ENCODE peak calls at places on chromosomes 7 and 10, in four cellular contexts. K, Z, F and T are unnamed samples.
A peak's percentile ranks its signal among the peaks of the same experiment; 100 is the strongest.

GRCh38 chr10:32731527-32731926 is 226.5 kb downstream of the ITGB1 start:
- DNase-seq in F (no peak), Z (no peak), K (no peak), T (no peak)

GRCh38 chr7:2645274-2645868 is 13.6 kb downstream of the TTYH3 start:
- DNase-seq in F (no peak), K (no peak), Z (no peak), T (no peak)

GRCh38 chr7:69624842-69625637 is 26.8 kb downstream of the AUTS2 start:
- DNase-seq in K (no peak), F (no peak), Z (no peak), T (no peak)

GRCh38 chr10:62900829-62901571 is 84.8 kb upstream of the EGR2 start:
- DNase-seq in K (no peak), Z (no peak), F (no peak), T (no peak)

GRCh38 chr7:129443612-129444011 is 9.4 kb downstream of the STRIP2 start:
- DNase-seq in F (no peak), K (no peak), Z (no peak), T (no peak)

GRCh38 chr10:119608316-119609155 is 11.8 kb upstream of the TIAL1 start:
- DNase-seq in Z (no peak), K (peak; percentile 65), F (no peak), T (peak; percentile 36)

GRCh38 chr7:74470504-74470903 is 16.8 kb downstream of the GTF2IRD1 start:
- DNase-seq in K (no peak), Z (no peak), F (no peak), T (no peak)

GRCh38 chr10:125165584-125166340 is 5.4 kb upstream of the CTBP2 start:
- DNase-seq in F (no peak), K (no peak), Z (no peak), T (no peak)

GRCh38 chr7:23114854-23115253 is 9.3 kb downstream of the KLHL7 start:
- DNase-seq in F (no peak), Z (no peak), K (no peak), T (no peak)

GRCh38 chr10:78443900-78444571 is 410.4 kb downstream of the RPS24 start:
- DNase-seq in F (no peak), K (no peak), Z (no peak), T (peak; percentile 31)

GRCh38 chr10:85319150-85319549 is 990.8 kb downstream of the CCSER2 start:
- DNase-seq in Z (no peak), F (no peak), K (no peak), T (no peak)

GRCh38 chr7:5629941-5630340 is 151.5 kb downstream of the RNF216 start:
- DNase-seq in F (no peak), Z (no peak), K (no peak), T (no peak)

GRCh38 chr10:33716461-33717267 is 382.2 kb upstream of the NRP1 start:
- DNase-seq in F (no peak), Z (no peak), K (no peak), T (no peak)

GRCh38 chr7:126483972-126484371 is 768.8 kb downstream of the GRM8 start:
- DNase-seq in Z (no peak), K (no peak), F (no peak), T (no peak)

GRCh38 chr7:18202315-18203045 is 174.8 kb upstream of the PRPS1L1 start:
- DNase-seq in K (no peak), Z (no peak), F (no peak), T (no peak)

GRCh38 chr7:73976761-73977625 is 51.0 kb upstream of the ELN start:
- DNase-seq in K (no peak), Z (peak; percentile 18), F (no peak), T (no peak)

GRCh38 chr7:39526676-39527075 is 39.5 kb upstream of the YAE1 start:
- DNase-seq in K (no peak), F (no peak), Z (no peak), T (no peak)

GRCh38 chr7:83996879-83997278 is 197.7 kb downstream of the SEMA3A start:
- DNase-seq in F (no peak), K (no peak), Z (no peak), T (no peak)

GRCh38 chr7:88169717-88170320 is 50.0 kb downstream of the SRI start:
- DNase-seq in K (no peak), Z (no peak), F (no peak), T (peak; percentile 10)

GRCh38 chr10:104308439-104308903 is 29.8 kb downstream of the ITPRIP start:
- DNase-seq in K (no peak), F (peak; percentile 56), Z (no peak), T (no peak)

GRCh38 chr7:1323178-1324027 is 90.7 kb downstream of the UNCX start:
- DNase-seq in K (no peak), Z (no peak), F (no peak), T (no peak)

GRCh38 chr10:125828311-125828710 is 5.0 kb downstream of the BCCIP start:
- DNase-seq in Z (no peak), K (no peak), F (no peak), T (no peak)

GRCh38 chr7:30923774-30924413 is 12.2 kb downstream of the AQP1 start:
- DNase-seq in Z (no peak), F (no peak), K (peak; percentile 3), T (no peak)

GRCh38 chr7:135644154-135644553 is 18.2 kb upstream of the STMP1 start:
- DNase-seq in Z (no peak), K (no peak), F (no peak), T (no peak)

GRCh38 chr7:94763268-94763667 is 107.3 kb upstream of the SGCE start:
- DNase-seq in K (no peak), F (no peak), Z (no peak), T (no peak)

GRCh38 chr7:130063036-130063435 is 7.3 kb upstream of the KLHDC10 start:
- DNase-seq in K (peak; percentile 92), F (no peak), Z (peak; percentile 52), T (peak; percentile 50)

GRCh38 chr10:34078798-34079470 is 736.2 kb downstream of the PARD3 start:
- DNase-seq in Z (no peak), K (no peak), F (no peak), T (no peak)

GRCh38 chr10:88913157-88913556 is 33.1 kb downstream of the STAMBPL1 start:
- DNase-seq in Z (no peak), F (no peak), K (no peak), T (no peak)

GRCh38 chr10:88537337-88537736 is 45.8 kb downstream of the RNLS start:
- DNase-seq in K (no peak), F (no peak), Z (no peak), T (no peak)

GRCh38 chr10:113028393-113029054 is 78.5 kb downstream of the TCF7L2 start:
- DNase-seq in F (no peak), K (no peak), Z (no peak), T (no peak)

GRCh38 chr10:122333037-122333436 is 41.5 kb upstream of the PLEKHA1 start:
- DNase-seq in Z (no peak), F (no peak), K (no peak), T (no peak)

GRCh38 chr10:132681858-132682755 is 103.8 kb downstream of the NKX6-2 start:
- DNase-seq in K (peak; percentile 2), Z (no peak), F (no peak), T (no peak)

GRCh38 chr10:132685921-132686680 is 99.8 kb downstream of the NKX6-2 start:
- DNase-seq in Z (no peak), F (no peak), K (peak; percentile 3), T (no peak)

GRCh38 chr10:132685121-132685891 is 100.6 kb downstream of the NKX6-2 start:
- DNase-seq in K (peak; percentile 10), Z (peak; percentile 61), F (no peak), T (peak; percentile 90)

GRCh38 chr10:132687181-132687892 is 98.6 kb downstream of the NKX6-2 start:
- DNase-seq in K (peak; percentile 8), F (no peak), Z (no peak), T (no peak)

GRCh38 chr10:132684164-132684891 is 101.6 kb downstream of the NKX6-2 start:
- DNase-seq in K (peak; percentile 5), Z (no peak), F (peak; percentile 30), T (no peak)
- TF ChIP-seq SP1 in K (no peak), Z (no peak), F (no peak), T (no peak)

DNA sequence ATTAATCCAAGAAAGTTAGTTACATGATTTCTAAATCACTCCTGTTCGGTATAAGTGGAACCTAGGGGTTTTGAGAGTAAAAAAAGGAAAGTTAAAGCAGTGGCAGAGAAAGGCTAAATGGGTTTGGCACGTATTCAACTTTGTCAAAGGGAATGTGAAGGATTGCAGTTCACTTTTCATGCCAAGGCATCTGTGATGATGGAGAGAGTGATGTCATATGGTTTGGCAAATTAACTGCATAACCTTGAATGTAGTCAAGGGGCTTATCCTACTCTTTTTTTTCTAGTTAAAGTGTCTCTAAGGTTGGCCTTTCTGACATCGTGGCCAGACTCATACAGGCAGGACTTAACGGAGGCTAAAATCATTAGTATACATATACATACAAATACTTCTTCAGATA is 277.8 kb downstream of the EXOC4 start:
- DNase-seq in F (no peak), Z (no peak), K (no peak), T (no peak)
- TF ChIP-seq NR2C2 in F (no peak), Z (no peak), K (no peak), T (no peak)

GRCh38 chr7:140869430-140869829 is 55.3 kb downstream of the BRAF start:
- DNase-seq in F (no peak), Z (no peak), K (no peak), T (no peak)

GRCh38 chr7:140864732-140865131 is 60.0 kb downstream of the BRAF start:
- DNase-seq in K (no peak), Z (no peak), F (no peak), T (no peak)

GRCh38 chr7:140870003-140870402 is 54.7 kb downstream of the BRAF start:
- DNase-seq in F (no peak), K (no peak), Z (no peak), T (no peak)

GRCh38 chr7:140866926-140867325 is 57.8 kb downstream of the BRAF start:
- DNase-seq in K (no peak), F (no peak), Z (no peak), T (no peak)

DNA sequence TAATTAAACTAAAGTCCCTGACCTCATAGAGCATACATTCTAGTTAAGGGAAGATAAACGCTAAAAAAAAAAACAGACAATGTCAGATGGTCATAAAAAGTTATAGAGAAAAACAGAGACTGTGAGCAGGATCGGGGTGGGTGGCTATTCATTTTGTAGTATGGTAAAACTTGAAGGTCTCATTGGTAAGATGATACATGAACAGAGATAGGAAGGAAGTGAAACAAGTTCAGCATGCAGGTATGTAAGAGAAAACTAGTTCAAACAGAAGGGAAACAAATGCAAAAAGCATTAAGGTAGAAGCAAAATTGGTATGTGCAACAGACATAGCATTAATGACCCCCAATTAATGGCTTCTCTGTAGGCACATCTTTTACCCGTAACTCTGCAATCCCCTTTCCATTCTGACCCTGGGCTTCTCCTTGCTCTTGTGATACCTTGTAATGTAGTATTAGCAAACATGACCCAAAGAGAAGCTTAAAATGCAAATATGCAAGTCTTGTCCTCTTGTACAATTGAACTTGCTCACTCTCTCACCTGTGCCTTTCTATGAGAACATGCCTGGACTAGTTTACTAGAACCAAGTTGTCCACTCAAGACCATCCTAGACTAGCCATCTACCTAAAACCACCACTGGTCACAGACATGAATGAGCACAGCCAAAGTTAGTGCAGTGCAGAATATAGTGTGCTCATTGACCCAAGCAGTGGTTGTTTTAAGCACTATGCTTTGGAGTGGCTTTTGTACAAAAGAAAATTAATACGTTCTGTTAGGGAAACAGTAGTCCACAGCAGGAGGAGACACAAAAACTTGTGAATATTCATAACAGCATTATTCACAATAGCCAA is 57.0 kb downstream of the BRAF start:
- DNase-seq in F (no peak), Z (no peak), K (no peak), T (no peak)
- TF ChIP-seq SP1 in F (no peak), Z (no peak), K (no peak), T (no peak)

GRCh38 chr10:68359189-68359588 is 26.5 kb upstream of the PBLD start:
- DNase-seq in F (no peak), Z (no peak), K (no peak), T (no peak)

GRCh38 chr10:68348265-68348741 is 15.6 kb upstream of the PBLD start:
- DNase-seq in K (peak; percentile 57), F (no peak), Z (peak; percentile 56), T (peak; percentile 48)

GRCh38 chr10:68353537-68353936 is 20.8 kb upstream of the PBLD start:
- DNase-seq in Z (no peak), F (no peak), K (no peak), T (no peak)
- TF ChIP-seq NR2C2 in Z (no peak), F (no peak), K (no peak), T (no peak)